ENCODE peak calls at places on chromosomes 5 and 9, in seven cellular contexts. One of them, this sample, is unnamed.

GRCh38 chr9:107638922-107639321 is 149.4 kb upstream of the KLF4 start:
- DNase-seq in Calu3: no peak
- DNase-seq in HCT116: no peak
- DNase-seq in T follicular helper cell: no peak
- DNase-seq in nucleus accumbens: no peak
- DNase-seq in NCI-H345: peak; percentile 21
- DNase-seq in A172: peak; percentile 55
- DNase-seq in this sample: no peak

GRCh38 chr9:104970588-104970987 is 42.6 kb upstream of the ABCA1 start:
- DNase-seq in Calu3: no peak
- DNase-seq in HCT116: no peak
- DNase-seq in T follicular helper cell: no peak
- DNase-seq in nucleus accumbens: no peak
- DNase-seq in NCI-H345: no peak
- DNase-seq in A172: no peak
- DNase-seq in this sample: no peak

GRCh38 chr5:3931976-3932375 is 336.3 kb downstream of the IRX1 start:
- DNase-seq in Calu3: no peak
- DNase-seq in HCT116: no peak
- DNase-seq in T follicular helper cell: no peak
- DNase-seq in nucleus accumbens: no peak
- DNase-seq in NCI-H345: no peak
- DNase-seq in A172: no peak
- DNase-seq in this sample: no peak

GRCh38 chr5:89703799-89704198 is 705.8 kb downstream of the CETN3 start:
- DNase-seq in Calu3: no peak
- DNase-seq in HCT116: no peak
- DNase-seq in T follicular helper cell: no peak
- DNase-seq in nucleus accumbens: no peak
- DNase-seq in NCI-H345: no peak
- DNase-seq in A172: peak; percentile 58
- DNase-seq in this sample: no peak

GRCh38 chr5:135466178-135467050 is 14.3 kb upstream of the TIFAB start:
- DNase-seq in Calu3: peak; percentile 87
- DNase-seq in HCT116: peak; percentile 36
- DNase-seq in T follicular helper cell: peak; percentile 35
- DNase-seq in nucleus accumbens: peak; percentile 69
- DNase-seq in NCI-H345: peak; percentile 83
- DNase-seq in A172: peak; percentile 47
- DNase-seq in this sample: peak; percentile 67

GRCh38 chr5:21236896-21237830 is 1249.2 kb upstream of the CDH18 start:
- DNase-seq in Calu3: no peak
- DNase-seq in HCT116: no peak
- DNase-seq in T follicular helper cell: no peak
- DNase-seq in nucleus accumbens: no peak
- DNase-seq in NCI-H345: no peak
- DNase-seq in A172: peak; percentile 83
- DNase-seq in this sample: no peak

GRCh38 chr9:37413311-37413710 is 9.2 kb upstream of the GRHPR start:
- DNase-seq in Calu3: no peak
- DNase-seq in HCT116: no peak
- DNase-seq in T follicular helper cell: no peak
- DNase-seq in nucleus accumbens: no peak
- DNase-seq in NCI-H345: no peak
- DNase-seq in A172: no peak
- DNase-seq in this sample: no peak

GRCh38 chr9:87086536-87086935 is 139.2 kb upstream of the GAS1 start:
- DNase-seq in Calu3: no peak
- DNase-seq in HCT116: no peak
- DNase-seq in T follicular helper cell: no peak
- DNase-seq in nucleus accumbens: no peak
- DNase-seq in NCI-H345: no peak
- DNase-seq in A172: no peak
- DNase-seq in this sample: no peak

GRCh38 chr5:55096860-55097259 is 5.6 kb upstream of the GZMA start:
- DNase-seq in Calu3: no peak
- DNase-seq in HCT116: no peak
- DNase-seq in T follicular helper cell: peak; percentile 6
- DNase-seq in nucleus accumbens: no peak
- DNase-seq in NCI-H345: peak; percentile 44
- DNase-seq in A172: no peak
- DNase-seq in this sample: no peak

GRCh38 chr5:124124711-124125229 is 612.8 kb downstream of the CSNK1G3 start:
- DNase-seq in Calu3: no peak
- DNase-seq in HCT116: no peak
- DNase-seq in T follicular helper cell: no peak
- DNase-seq in nucleus accumbens: no peak
- DNase-seq in NCI-H345: no peak
- DNase-seq in A172: no peak
- DNase-seq in this sample: no peak

GRCh38 chr9:27540537-27540936 is 10.9 kb upstream of the MOB3B start:
- DNase-seq in Calu3: no peak
- DNase-seq in HCT116: no peak
- DNase-seq in T follicular helper cell: no peak
- DNase-seq in nucleus accumbens: no peak
- DNase-seq in NCI-H345: no peak
- DNase-seq in A172: no peak
- DNase-seq in this sample: no peak

GRCh38 chr5:154110781-154111180 is 72.0 kb downstream of the MFAP3 start:
- DNase-seq in Calu3: no peak
- DNase-seq in HCT116: no peak
- DNase-seq in T follicular helper cell: no peak
- DNase-seq in nucleus accumbens: no peak
- DNase-seq in NCI-H345: no peak
- DNase-seq in A172: peak; percentile 54
- DNase-seq in this sample: no peak

GRCh38 chr9:133635506-133635902 is 659 bp upstream of the DBH start:
- DNase-seq in Calu3: no peak
- DNase-seq in HCT116: no peak
- DNase-seq in T follicular helper cell: no peak
- DNase-seq in nucleus accumbens: no peak
- DNase-seq in NCI-H345: no peak
- DNase-seq in A172: no peak
- DNase-seq in this sample: no peak

GRCh38 chr5:145429170-145429569 is 406.0 kb downstream of the PRELID2 start:
- DNase-seq in Calu3: no peak
- DNase-seq in HCT116: no peak
- DNase-seq in T follicular helper cell: no peak
- DNase-seq in nucleus accumbens: no peak
- DNase-seq in NCI-H345: no peak
- DNase-seq in A172: no peak
- DNase-seq in this sample: no peak

GRCh38 chr5:111256128-111256527 is 31.9 kb downstream of the CAMK4 start:
- DNase-seq in Calu3: no peak
- DNase-seq in HCT116: no peak
- DNase-seq in T follicular helper cell: no peak
- DNase-seq in nucleus accumbens: no peak
- DNase-seq in NCI-H345: no peak
- DNase-seq in A172: no peak
- DNase-seq in this sample: no peak

GRCh38 chr5:80662108-80662507 is 7.3 kb upstream of the DHFR start:
- DNase-seq in Calu3: no peak
- DNase-seq in HCT116: no peak
- DNase-seq in T follicular helper cell: no peak
- DNase-seq in nucleus accumbens: no peak
- DNase-seq in NCI-H345: no peak
- DNase-seq in A172: no peak
- DNase-seq in this sample: no peak

GRCh38 chr5:131224387-131225191 is 39.3 kb upstream of the CDC42SE2 start:
- DNase-seq in Calu3: no peak
- DNase-seq in HCT116: no peak
- DNase-seq in T follicular helper cell: no peak
- DNase-seq in nucleus accumbens: no peak
- DNase-seq in NCI-H345: no peak
- DNase-seq in A172: no peak
- DNase-seq in this sample: no peak

GRCh38 chr5:167947312-167947711 is 344.1 kb upstream of the WWC1 start:
- DNase-seq in Calu3: no peak
- DNase-seq in HCT116: no peak
- DNase-seq in T follicular helper cell: no peak
- DNase-seq in nucleus accumbens: no peak
- DNase-seq in NCI-H345: no peak
- DNase-seq in A172: no peak
- DNase-seq in this sample: no peak

GRCh38 chr9:134027561-134027960 is 2.3 kb downstream of the BRD3OS start:
- DNase-seq in Calu3: no peak
- DNase-seq in HCT116: no peak
- DNase-seq in T follicular helper cell: no peak
- DNase-seq in nucleus accumbens: no peak
- DNase-seq in NCI-H345: no peak
- DNase-seq in A172: no peak
- DNase-seq in this sample: no peak

GRCh38 chr9:130579738-130580463 is 524 bp downstream of the FUBP3 start:
- DNase-seq in Calu3: no peak
- DNase-seq in HCT116: no peak
- DNase-seq in T follicular helper cell: no peak
- DNase-seq in nucleus accumbens: no peak
- DNase-seq in NCI-H345: no peak
- DNase-seq in A172: no peak
- DNase-seq in this sample: no peak

GRCh38 chr5:156475831-156476551 is 149.0 kb downstream of the SGCD start:
- DNase-seq in Calu3: no peak
- DNase-seq in HCT116: no peak
- DNase-seq in T follicular helper cell: no peak
- DNase-seq in nucleus accumbens: no peak
- DNase-seq in NCI-H345: no peak
- DNase-seq in A172: peak; percentile 75
- DNase-seq in this sample: no peak

GRCh38 chr9:132125944-132126720 is 35.7 kb upstream of the NTNG2 start:
- DNase-seq in Calu3: no peak
- DNase-seq in HCT116: no peak
- DNase-seq in T follicular helper cell: no peak
- DNase-seq in nucleus accumbens: no peak
- DNase-seq in NCI-H345: no peak
- DNase-seq in A172: peak; percentile 18
- DNase-seq in this sample: no peak

GRCh38 chr9:108057421-108058136 is 568.0 kb upstream of the KLF4 start:
- DNase-seq in Calu3: peak; percentile 8
- DNase-seq in HCT116: no peak
- DNase-seq in T follicular helper cell: no peak
- DNase-seq in nucleus accumbens: no peak
- DNase-seq in NCI-H345: no peak
- DNase-seq in A172: peak; percentile 90
- DNase-seq in this sample: peak; percentile 44

GRCh38 chr5:150399158-150400019 is 13.3 kb downstream of the CD74 start:
- DNase-seq in Calu3: no peak
- DNase-seq in HCT116: no peak
- DNase-seq in T follicular helper cell: no peak
- DNase-seq in nucleus accumbens: no peak
- DNase-seq in NCI-H345: no peak
- DNase-seq in A172: no peak
- DNase-seq in this sample: no peak

GRCh38 chr5:157324237-157324636 is 58.3 kb downstream of the CYFIP2 start:
- DNase-seq in Calu3: peak; percentile 18
- DNase-seq in HCT116: no peak
- DNase-seq in T follicular helper cell: no peak
- DNase-seq in nucleus accumbens: no peak
- DNase-seq in NCI-H345: no peak
- DNase-seq in A172: no peak
- DNase-seq in this sample: peak; percentile 17

This sample was measured in trophoblast cell.